ENCODE peak calls at places on chromosomes 16 and 17, in six cellular contexts. V, G, W, S, J and C are unnamed samples.

GRCh38 chr17:82005701-82006348 is 16.9 kb downstream of the CENPX start:
- DNase-seq in V (no peak), G (no peak), W (no peak), S (no peak), J (no peak), C (no peak)

GRCh38 chr17:2087597-2088211 is 32.8 kb downstream of the HIC1 start:
- DNase-seq in V (no peak), G (no peak), W (no peak), S (peak; percentile 84), J (peak; percentile 38), C (peak; percentile 66)

GRCh38 chr17:82366749-82367148 is 4.8 kb upstream of the UTS2R start:
- DNase-seq in V (no peak), G (no peak), W (no peak), S (no peak), J (no peak), C (no peak)

GRCh38 chr16:48321307-48322036 is 63.7 kb downstream of the SIAH1 start:
- DNase-seq in V (no peak), G (no peak), W (no peak), S (no peak), J (no peak), C (no peak)

GRCh38 chr16:51062039-51062438 is 89.0 kb downstream of the SALL1 start:
- DNase-seq in V (no peak), G (no peak), W (no peak), S (no peak), J (no peak), C (no peak)

GRCh38 chr17:48616719-48617514 is 1.8 kb upstream of the HOXB8 start:
- DNase-seq in V (no peak), G (no peak), W (no peak), S (no peak), J (no peak), C (no peak)

GRCh38 chr17:6995500-6996255 is at the start of gene ALOX12:
- DNase-seq in V (no peak), G (peak; percentile 71), W (no peak), S (peak; percentile 56), J (no peak), C (peak; percentile 18)

GRCh38 chr16:66294507-66294906 is 72.0 kb upstream of the CDH5 start:
- DNase-seq in V (no peak), G (no peak), W (no peak), S (no peak), J (no peak), C (no peak)

GRCh38 chr17:46916211-46916610 is 6.7 kb upstream of the GOSR2 start:
- DNase-seq in V (no peak), G (no peak), W (no peak), S (no peak), J (no peak), C (no peak)

GRCh38 chr17:36675250-36675649 is 73.9 kb downstream of the MRM1 start:
- DNase-seq in V (no peak), G (no peak), W (no peak), S (no peak), J (peak; percentile 31), C (no peak)

GRCh38 chr16:57469046-57469445 is 6.6 kb downstream of the POLR2C start:
- DNase-seq in V (no peak), G (no peak), W (no peak), S (no peak), J (no peak), C (no peak)

GRCh38 chr16:57471209-57471608 is 8.7 kb downstream of the POLR2C start:
- DNase-seq in V (no peak), G (no peak), W (no peak), S (no peak), J (no peak), C (no peak)

GRCh38 chr16:57470683-57471082 is 8.2 kb downstream of the POLR2C start:
- DNase-seq in V (no peak), G (no peak), W (no peak), S (peak; percentile 74), J (no peak), C (peak; percentile 85)

GRCh38 chr16:57468346-57468745 is 5.9 kb downstream of the POLR2C start:
- DNase-seq in V (no peak), G (no peak), W (no peak), S (no peak), J (no peak), C (no peak)

DNA sequence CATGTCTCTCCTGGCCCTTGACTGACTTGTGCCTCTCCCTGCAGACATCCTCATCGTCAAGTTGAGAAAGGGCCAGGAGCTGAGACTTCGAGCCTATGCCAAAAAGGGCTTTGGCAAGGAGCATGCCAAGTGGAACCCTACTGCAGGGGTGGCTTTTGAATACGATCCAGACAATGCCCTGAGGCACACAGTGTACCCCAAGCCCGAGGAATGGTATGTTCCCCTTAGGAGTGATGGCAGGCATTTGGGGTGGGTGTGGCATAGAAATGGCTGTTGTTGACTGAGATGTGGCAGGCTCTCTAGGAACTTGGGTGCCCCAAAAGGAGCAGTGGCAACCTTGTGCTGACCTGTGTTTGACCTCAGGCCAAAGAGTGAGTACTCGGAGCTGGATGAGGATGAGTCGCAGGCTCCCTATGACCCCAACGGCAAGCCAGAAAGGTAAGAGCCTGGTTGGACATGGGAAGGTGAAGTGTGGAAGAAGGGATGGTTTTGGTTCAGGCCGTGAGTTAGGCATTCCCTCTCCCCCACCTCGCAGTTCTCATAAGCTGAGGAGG is 7.5 kb downstream of the POLR2C start:
- DNase-seq in V (no peak), G (no peak), W (no peak), S (no peak), J (no peak), C (no peak)
- H3K36me3 ChIP-seq in V (peaks cover 6% of the 10 kb centered on the region), G (no peaks in the 10 kb centered on the region), W (peaks cover 46% of the 10 kb centered on the region), S (no peaks in the 10 kb centered on the region), J (peaks cover 54% of the 10 kb centered on the region), C (peaks cover 96% of the 10 kb centered on the region)

GRCh38 chr17:79706931-79707382 is 23.8 kb upstream of the ENPP7 start:
- DNase-seq in V (no peak), G (peak; percentile 32), W (no peak), S (no peak), J (no peak), C (no peak)
- H3K27me3 ChIP-seq in V (peaks cover 50% of the 10 kb centered on the region), G (no peaks in the 10 kb centered on the region), W (no peaks in the 10 kb centered on the region), S (no peaks in the 10 kb centered on the region), J (no peaks in the 10 kb centered on the region), C (peaks cover 14% of the 10 kb centered on the region)

GRCh38 chr16:71781741-71782140 is 26.9 kb downstream of the AP1G1 start:
- DNase-seq in V (no peak), G (no peak), W (no peak), S (no peak), J (no peak), C (no peak)
- H3K36me3 ChIP-seq in V (no peaks in the 10 kb centered on the region), G (peaks cover 4% of the 10 kb centered on the region), W (peaks cover 4% of the 10 kb centered on the region), S (no peaks in the 10 kb centered on the region), J (peaks cover 12% of the 10 kb centered on the region), C (peaks cover 10% of the 10 kb centered on the region)

GRCh38 chr16:30636599-30636998 is 14.2 kb upstream of the PRR14 start:
- DNase-seq in V (no peak), G (no peak), W (no peak), S (no peak), J (no peak), C (no peak)

GRCh38 chr16:30637952-30638351 is 12.8 kb upstream of the PRR14 start:
- DNase-seq in V (no peak), G (peak; percentile 47), W (no peak), S (no peak), J (peak; percentile 35), C (no peak)

GRCh38 chr16:30628628-30629342 is 18.6 kb upstream of the ZNF689 start:
- DNase-seq in V (peak; percentile 83), G (peak; percentile 79), W (peak; percentile 77), S (peak; percentile 88), J (peak; percentile 80), C (peak; percentile 95)

DNA sequence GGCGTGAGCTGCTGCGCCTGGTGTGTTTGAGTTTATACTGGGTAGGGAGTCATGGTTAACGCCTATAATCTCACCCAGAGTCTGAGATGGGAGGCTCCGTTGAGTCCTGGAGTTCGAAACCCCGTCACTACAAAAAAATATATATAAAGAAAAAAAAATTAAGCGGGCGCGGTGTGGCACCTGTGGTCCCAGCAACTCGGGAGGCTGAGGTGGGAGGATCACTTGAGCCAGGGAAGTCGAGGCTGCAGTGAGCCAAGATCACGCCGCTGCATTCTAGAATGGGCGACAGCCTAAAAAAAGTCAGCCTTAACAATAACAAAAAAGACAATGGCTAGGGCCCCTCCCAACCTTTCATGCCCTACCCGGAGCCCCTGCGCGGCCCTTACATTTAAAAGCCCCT is 17.2 kb upstream of the PRR14 start:
- DNase-seq in V (no peak), G (peak; percentile 15), W (no peak), S (no peak), J (no peak), C (no peak)
- H3K27me3 ChIP-seq in V (no peaks in the 10 kb centered on the region), G (no peaks in the 10 kb centered on the region), W (no peaks in the 10 kb centered on the region), S (no peaks in the 10 kb centered on the region), J (no peaks in the 10 kb centered on the region), C (no peaks in the 10 kb centered on the region)

DNA sequence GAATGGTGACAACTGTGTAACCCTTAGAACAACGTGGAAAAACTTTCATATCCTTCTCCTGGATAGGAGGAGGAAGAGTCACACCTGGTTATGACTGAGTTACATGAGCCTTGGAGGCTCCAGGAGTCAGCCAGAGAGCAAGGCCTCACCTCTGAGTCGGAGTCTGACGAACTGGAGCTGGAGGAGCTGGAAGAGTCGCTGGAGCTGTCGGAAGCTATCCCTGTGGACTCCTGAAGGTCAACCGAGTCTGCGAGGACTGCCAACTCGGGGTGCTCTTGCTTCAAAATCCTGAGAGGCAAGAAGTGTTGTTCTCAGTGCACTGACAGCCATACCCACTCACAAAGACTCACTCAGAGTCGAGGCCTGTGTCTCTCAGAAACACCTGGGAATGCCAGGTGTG is 6.2 kb downstream of the JMJD6 start:
- DNase-seq in V (no peak), G (no peak), W (no peak), S (no peak), J (no peak), C (peak; percentile 66)
- H3K36me3 ChIP-seq in V (peaks cover 17% of the 10 kb centered on the region), G (no peaks in the 10 kb centered on the region), W (peaks cover 63% of the 10 kb centered on the region), S (peaks cover 4% of the 10 kb centered on the region), J (peaks cover 85% of the 10 kb centered on the region), C (no peaks in the 10 kb centered on the region)

GRCh38 chr16:86569843-86570447 is 3.3 kb downstream of the FOXC2 start:
- DNase-seq in V (no peak), G (no peak), W (no peak), S (no peak), J (no peak), C (no peak)
- H3K27me3 ChIP-seq in V (peaks cover 92% of the 10 kb centered on the region), G (peaks cover 100% of the 10 kb centered on the region), W (peaks cover 31% of the 10 kb centered on the region), S (no peaks in the 10 kb centered on the region), J (peaks cover 24% of the 10 kb centered on the region), C (peaks cover 72% of the 10 kb centered on the region)

DNA sequence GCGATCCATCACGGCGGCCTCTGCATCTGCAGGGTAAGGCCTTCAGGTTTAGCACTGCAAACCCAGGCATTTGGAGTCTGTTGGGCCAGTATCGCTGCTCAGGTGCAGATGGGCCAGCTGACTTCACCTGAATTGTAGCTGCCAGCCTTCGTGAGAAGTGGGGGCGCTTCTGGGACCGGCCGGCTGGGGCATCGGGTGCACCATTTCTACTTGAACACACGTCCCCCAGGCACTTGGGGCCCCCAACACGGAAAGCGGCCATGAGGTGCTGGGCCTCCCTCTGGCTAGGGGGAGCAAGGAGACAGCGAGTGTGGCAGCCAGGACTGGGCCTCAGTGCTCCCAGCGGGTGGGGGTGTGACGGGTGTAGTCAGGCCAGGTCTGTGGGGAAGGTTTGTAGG is 767.6 kb downstream of the KCNJ18 start:
- DNase-seq in V (no peak), G (no peak), W (no peak), S (no peak), J (no peak), C (no peak)
- H3K36me3 ChIP-seq in V (no peaks in the 10 kb centered on the region), G (no peaks in the 10 kb centered on the region), W (no peaks in the 10 kb centered on the region), S (no peaks in the 10 kb centered on the region), J (no peaks in the 10 kb centered on the region), C (no peaks in the 10 kb centered on the region)